ENCODE peak calls at places on chromosomes 7 and 10, in six cellular contexts. H, G, E, Q, V and J are unnamed samples.

GRCh38 chr10:69498711-69499471 is 47.6 kb downstream of the TSPAN15 start:
- DNase-seq in H (no peak), E (no peak), V (no peak), Q (no peak), G (no peak), J (no peak)

GRCh38 chr7:115844857-115845256 is 185.7 kb downstream of the TFEC start:
- DNase-seq in G (no peak), H (no peak), Q (no peak), V (no peak), E (no peak), J (peak; percentile 52)

GRCh38 chr7:83119496-83119895 is 43.2 kb downstream of the PCLO start:
- DNase-seq in H (no peak), V (no peak), E (no peak), Q (no peak), G (no peak), J (no peak)

GRCh38 chr10:98555011-98555619 is 108.4 kb upstream of the HPS1 start:
- DNase-seq in H (no peak), V (no peak), E (no peak), Q (no peak), G (no peak), J (no peak)

GRCh38 chr10:8731415-8732110 is 677.1 kb downstream of the GATA3 start:
- DNase-seq in E (no peak), V (no peak), G (no peak), H (no peak), Q (no peak), J (no peak)

GRCh38 chr7:70598976-70599375 is 533.0 kb upstream of the GALNT17 start:
- DNase-seq in E (no peak), H (no peak), G (no peak), Q (no peak), V (no peak), J (no peak)

GRCh38 chr7:107596881-107597581 is 17.0 kb downstream of the BCAP29 start:
- DNase-seq in Q (no peak), E (no peak), V (no peak), G (no peak), H (no peak), J (no peak)

GRCh38 chr10:102421645-102422585 is 1.3 kb downstream of the FBXL15 start:
- DNase-seq in H (no peak), Q (peak; percentile 55), V (peak; percentile 28), E (peak; percentile 54), G (no peak), J (no peak)

GRCh38 chr7:155418304-155418703 is 39.6 kb upstream of the EN2 start:
- DNase-seq in G (no peak), V (no peak), Q (no peak), H (no peak), E (no peak), J (no peak)

GRCh38 chr10:24168258-24169170 is 40.4 kb upstream of the KIAA1217 start:
- DNase-seq in E (no peak), V (no peak), H (no peak), Q (no peak), G (no peak), J (no peak)

GRCh38 chr10:23197416-23197861 is 5.3 kb downstream of the PTF1A start:
- DNase-seq in G (no peak), E (no peak), V (no peak), H (no peak), Q (no peak), J (no peak)

GRCh38 chr10:110456523-110457091 is 41.1 kb upstream of the DUSP5 start:
- DNase-seq in Q (no peak), H (no peak), G (no peak), E (no peak), V (no peak), J (peak; percentile 67)

GRCh38 chr7:11706666-11707605 is 125.1 kb downstream of the THSD7A start:
- DNase-seq in V (no peak), H (peak; percentile 3), G (no peak), E (no peak), Q (no peak), J (no peak)

GRCh38 chr10:117175215-117175900 is 21.9 kb upstream of the KCNK18 start:
- DNase-seq in V (no peak), H (no peak), E (no peak), Q (peak; percentile 34), G (no peak), J (no peak)

DNA sequence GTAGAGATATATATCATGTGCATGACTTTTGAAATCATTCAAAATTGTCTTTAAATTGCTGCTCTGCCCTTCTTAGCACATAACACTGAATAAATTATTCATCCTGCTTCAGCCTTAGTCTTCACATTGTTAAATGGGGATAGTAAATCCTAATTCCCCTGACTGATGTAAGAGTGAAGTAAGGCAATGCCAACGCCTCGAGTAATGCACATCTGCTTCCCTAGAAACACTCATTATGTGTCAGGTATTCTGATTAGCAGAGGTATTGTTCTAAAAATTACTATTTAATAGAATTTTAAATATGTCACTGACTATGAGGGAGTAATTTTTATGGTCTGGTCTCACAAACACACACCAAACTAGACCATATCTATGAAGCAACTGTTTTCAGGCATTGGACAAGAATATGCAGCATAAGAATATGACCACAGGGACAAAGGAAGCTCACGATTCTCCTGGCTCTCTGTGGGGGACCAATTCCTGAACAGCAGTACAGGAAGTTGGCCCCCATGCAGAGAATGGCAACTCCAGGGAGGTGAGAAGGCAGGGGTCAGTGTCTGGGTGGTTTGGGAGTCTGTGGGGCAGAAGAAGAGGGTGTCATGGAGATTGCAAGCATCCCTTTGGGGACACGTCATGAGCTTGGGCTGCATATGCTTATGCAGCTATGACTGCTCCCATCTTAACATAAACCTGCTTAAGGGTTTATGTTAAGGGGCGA is 77.1 kb upstream of the AKR1E2 start:
- DNase-seq in E (no peak), Q (no peak), V (no peak), G (no peak), H (no peak), J (no peak)
- TF ChIP-seq USF2 in E (no peak), Q (no peak), V (no peak), G (no peak), H (no peak), J (no peak)

GRCh38 chr7:27103489-27104226 is 1.2 kb upstream of the HOXA2 start:
- DNase-seq in E (no peak), H (no peak), G (no peak), V (no peak), Q (no peak), J (peak; percentile 44)
- TF ChIP-seq USF2 in E (no peak), H (no peak), G (no peak), V (no peak), Q (no peak), J (no peak)

GRCh38 chr10:49131507-49132385 is 2.1 kb downstream of the FAM170B start:
- DNase-seq in Q (no peak), V (no peak), E (no peak), H (no peak), G (no peak), J (no peak)
- TF ChIP-seq USF2 in Q (no peak), V (no peak), E (no peak), H (no peak), G (no peak), J (no peak)

GRCh38 chr10:120131183-120131582 is 238.7 kb downstream of the SEC23IP start:
- DNase-seq in Q (peak; percentile 83), G (no peak), E (no peak), V (no peak), H (no peak), J (no peak)
- TF ChIP-seq USF2 in Q (no peak), G (no peak), E (no peak), V (no peak), H (no peak), J (no peak)

DNA sequence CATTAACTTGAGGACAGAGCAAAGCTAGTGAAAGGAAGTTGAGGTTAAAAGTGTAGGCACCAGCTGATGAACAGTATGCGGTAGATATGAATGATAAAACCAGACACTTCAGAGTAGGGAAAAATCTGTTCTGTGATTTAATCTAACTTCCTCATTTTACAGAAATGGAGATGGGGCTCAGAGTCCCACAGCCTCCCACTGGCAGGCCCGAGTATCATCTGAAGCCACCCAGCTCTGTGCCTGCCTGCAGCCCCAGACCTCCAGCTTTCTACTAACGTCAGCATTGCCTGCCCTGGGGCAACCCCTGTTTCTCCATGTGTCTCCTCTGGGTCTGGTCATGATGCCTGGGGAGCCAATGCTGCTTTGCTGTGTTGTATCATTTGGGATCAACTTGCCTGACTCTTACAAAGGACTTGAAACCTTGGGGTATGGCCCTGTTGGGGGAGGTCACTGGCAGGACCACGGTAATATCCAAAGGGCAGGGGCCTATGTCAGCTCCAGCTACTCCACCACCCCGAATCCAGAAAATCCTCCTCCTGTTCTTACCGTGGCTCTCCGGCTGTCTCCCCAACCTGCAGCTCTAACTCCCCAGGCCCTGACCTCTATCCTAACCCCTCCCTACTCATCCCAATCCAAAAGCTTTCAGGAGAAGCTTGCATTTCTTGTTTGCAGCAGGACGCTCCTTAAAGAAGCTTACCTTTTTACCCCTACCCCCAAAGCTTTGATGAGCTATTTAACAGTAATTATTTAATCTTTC is 56.2 kb upstream of the NPY start:
- DNase-seq in H (no peak), V (no peak), G (peak; percentile 40), Q (no peak), E (no peak), J (no peak)
- TF ChIP-seq USF2 in H (no peak), V (no peak), G (no peak), Q (no peak), E (no peak), J (no peak)

GRCh38 chr7:16999541-17000266 is 117.9 kb upstream of the AGR3 start:
- DNase-seq in E (no peak), Q (no peak), G (no peak), V (no peak), H (no peak), J (no peak)
- TF ChIP-seq USF2 in E (no peak), Q (no peak), G (no peak), V (no peak), H (no peak), J (no peak)

GRCh38 chr7:123190109-123190831 is 9.5 kb downstream of the SLC13A1 start:
- DNase-seq in Q (no peak), G (peak; percentile 84), V (no peak), H (no peak), E (no peak), J (no peak)
- TF ChIP-seq USF2 in Q (no peak), G (no peak), V (no peak), H (no peak), E (no peak), J (no peak)

GRCh38 chr7:9719303-9719702 is 1254.4 kb upstream of the PHF14 start:
- DNase-seq in Q (no peak), G (no peak), H (no peak), E (no peak), V (no peak), J (no peak)

GRCh38 chr7:9719721-9720120 is 1254.0 kb upstream of the PHF14 start:
- DNase-seq in V (no peak), E (no peak), Q (no peak), H (no peak), G (no peak), J (no peak)

GRCh38 chr7:9718071-9718470 is 1255.6 kb upstream of the PHF14 start:
- DNase-seq in E (no peak), V (no peak), H (no peak), G (no peak), Q (no peak), J (no peak)
- TF ChIP-seq USF2 in E (no peak), V (no peak), H (no peak), G (no peak), Q (no peak), J (no peak)